ENCODE peak calls at places on chromosomes 6 and 20, in five cellular contexts. Q is prostate gland, N is GM12865, U is fibroblast of pulmonary artery, O is fibroblast of lung. Z is an unnamed sample.

GRCh38 chr6:161088676-161089328 is 97.2 kb downstream of the MAP3K4 start:
- DNase-seq in Q (no peak), N (no peak), U (peak), O (peak), Z (peak)

GRCh38 chr6:134097114-134097707 is 44.8 kb upstream of the SLC2A12 start:
- DNase-seq in Q (peak), N (peak), U (peak), O (peak), Z (peak)

GRCh38 chr20:50788045-50788867 is 6.6 kb upstream of the BCAS4 start:
- DNase-seq in Q (peak), N (no peak), U (peak), O (peak), Z (peak)

GRCh38 chr6:31272856-31273626 is 1.1 kb upstream of the HLA-C start:
- DNase-seq in Q (no peak), N (peak), U (no peak), O (no peak), Z (no peak)

GRCh38 chr6:12026833-12027232 is 14.7 kb downstream of the HIVEP1 start:
- DNase-seq in Q (no peak), N (no peak), U (no peak), O (no peak), Z (no peak)

GRCh38 chr20:60049601-60050000 is 91.4 kb downstream of the CDH26 start:
- DNase-seq in Q (no peak), N (no peak), U (no peak), O (no peak), Z (no peak)

GRCh38 chr6:169529931-169530761 is 171.7 kb downstream of the WDR27 start:
- DNase-seq in Q (peak), N (no peak), U (peak), O (peak), Z (peak)

GRCh38 chr6:147081210-147081609 is 123.0 kb upstream of the STXBP5 start:
- DNase-seq in Q (no peak), N (no peak), U (no peak), O (no peak), Z (no peak)

GRCh38 chr20:14197097-14197496 is 140.3 kb downstream of the FLRT3 start:
- DNase-seq in Q (no peak), N (no peak), U (peak), O (no peak), Z (peak)

GRCh38 chr6:144302701-144303351 is 17.7 kb downstream of the UTRN start:
- DNase-seq in Q (no peak), N (no peak), U (no peak), O (no peak), Z (peak)

GRCh38 chr6:18491303-18492090 is 104.3 kb downstream of the RNF144B start:
- DNase-seq in Q (peak), N (no peak), U (no peak), O (no peak), Z (no peak)

GRCh38 chr6:108453601-108454157 is 107.0 kb upstream of the FOXO3 start:
- DNase-seq in Q (no peak), N (peak), U (peak), O (peak), Z (peak)

GRCh38 chr20:41141153-41141815 is 3.9 kb downstream of the PLCG1 start:
- DNase-seq in Q (no peak), N (no peak), U (peak), O (peak), Z (peak)

GRCh38 chr6:99022039-99022609 is 74.4 kb upstream of the FBXL4 start:
- DNase-seq in Q (no peak), N (no peak), U (no peak), O (no peak), Z (no peak)

GRCh38 chr6:119535332-119535731 is 185.8 kb upstream of the MAN1A1 start:
- DNase-seq in Q (no peak), N (peak), U (no peak), O (no peak), Z (no peak)

GRCh38 chr20:57797401-57797800 is 87.6 kb upstream of the PMEPA1 start:
- DNase-seq in Q (no peak), N (no peak), U (no peak), O (no peak), Z (no peak)

GRCh38 chr6:99330159-99330558 is 19.3 kb downstream of the FAXC start:
- DNase-seq in Q (peak), N (peak), U (peak), O (peak), Z (peak)

GRCh38 chr20:3670945-3671344 is 7.7 kb upstream of the GFRA4 start:
- DNase-seq in Q (no peak), N (no peak), U (no peak), O (no peak), Z (no peak)

GRCh38 chr6:144252289-144252688 is 32.8 kb upstream of the UTRN start:
- DNase-seq in Q (no peak), N (no peak), U (peak), O (peak), Z (peak)

GRCh38 chr6:116767715-116768114 is 2.2 kb upstream of the FAM162B start:
- DNase-seq in Q (no peak), N (no peak), U (no peak), O (no peak), Z (no peak)

GRCh38 chr6:43308101-43308989 is at the start of gene CRIP3:
- DNase-seq in Q (peak), N (peak), U (peak), O (peak), Z (peak)

GRCh38 chr6:82704048-82704447 is 340.4 kb downstream of the TPBG start:
- DNase-seq in Q (no peak), N (no peak), U (no peak), O (no peak), Z (peak)

GRCh38 chr6:76043690-76044089 is 28.8 kb downstream of the IMPG1 start:
- DNase-seq in Q (no peak), N (no peak), U (no peak), O (no peak), Z (no peak)

GRCh38 chr6:26285143-26286134 is 79.6 kb upstream of the BTN3A2 start:
- DNase-seq in Q (peak), N (peak), U (peak), O (peak), Z (peak)
- TF ChIP-seq CTCF in Q (no peak), N (no peak), U (no peak), O (no peak), Z (no peak)

DNA sequence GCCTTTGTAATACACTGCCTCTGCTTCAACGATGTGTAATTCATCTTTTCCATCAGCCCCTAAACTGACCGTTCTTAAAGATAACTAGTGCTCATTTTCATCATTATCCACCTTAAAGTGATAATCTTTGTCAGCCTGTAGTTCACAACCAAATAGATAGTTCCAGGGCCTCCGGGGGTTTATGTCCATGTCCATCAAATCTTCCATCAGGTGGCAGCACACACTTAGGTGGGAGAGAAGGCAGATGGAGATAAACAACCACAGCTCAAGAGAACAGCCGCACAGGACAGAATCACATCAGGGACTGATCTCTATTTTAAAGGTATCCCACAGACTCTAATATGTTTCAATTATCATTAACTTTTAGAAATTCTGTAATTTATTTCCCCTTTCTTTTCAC is 90.9 kb downstream of the LMBRD1 start:
- DNase-seq in Q (no peak), N (no peak), U (no peak), O (no peak), Z (no peak)
- H3K4me3 ChIP-seq in Q (no peak), N (no peak), U (no peak), O (no peak), Z (no peak)

GRCh38 chr6:96626749-96627353 is 63.9 kb downstream of the FHL5 start:
- DNase-seq in Q (no peak), N (peak), U (peak), O (peak), Z (peak)
- TF ChIP-seq CTCF in Q (peak), N (peak), U (peak), O (no peak), Z (peak)

GRCh38 chr6:89161326-89162046 is 15.6 kb downstream of the PM20D2 start:
- DNase-seq in Q (no peak), N (no peak), U (no peak), O (peak), Z (peak)
- H3K4me3 ChIP-seq in Q (no peak), N (no peak), U (no peak), O (no peak), Z (no peak)

GRCh38 chr6:11011787-11012234 is 32.3 kb downstream of the ELOVL2 start:
- DNase-seq in Q (peak), N (peak), U (peak), O (no peak), Z (no peak)
- TF ChIP-seq CTCF in Q (no peak), N (no peak), U (no peak), O (no peak), Z (no peak)

DNA sequence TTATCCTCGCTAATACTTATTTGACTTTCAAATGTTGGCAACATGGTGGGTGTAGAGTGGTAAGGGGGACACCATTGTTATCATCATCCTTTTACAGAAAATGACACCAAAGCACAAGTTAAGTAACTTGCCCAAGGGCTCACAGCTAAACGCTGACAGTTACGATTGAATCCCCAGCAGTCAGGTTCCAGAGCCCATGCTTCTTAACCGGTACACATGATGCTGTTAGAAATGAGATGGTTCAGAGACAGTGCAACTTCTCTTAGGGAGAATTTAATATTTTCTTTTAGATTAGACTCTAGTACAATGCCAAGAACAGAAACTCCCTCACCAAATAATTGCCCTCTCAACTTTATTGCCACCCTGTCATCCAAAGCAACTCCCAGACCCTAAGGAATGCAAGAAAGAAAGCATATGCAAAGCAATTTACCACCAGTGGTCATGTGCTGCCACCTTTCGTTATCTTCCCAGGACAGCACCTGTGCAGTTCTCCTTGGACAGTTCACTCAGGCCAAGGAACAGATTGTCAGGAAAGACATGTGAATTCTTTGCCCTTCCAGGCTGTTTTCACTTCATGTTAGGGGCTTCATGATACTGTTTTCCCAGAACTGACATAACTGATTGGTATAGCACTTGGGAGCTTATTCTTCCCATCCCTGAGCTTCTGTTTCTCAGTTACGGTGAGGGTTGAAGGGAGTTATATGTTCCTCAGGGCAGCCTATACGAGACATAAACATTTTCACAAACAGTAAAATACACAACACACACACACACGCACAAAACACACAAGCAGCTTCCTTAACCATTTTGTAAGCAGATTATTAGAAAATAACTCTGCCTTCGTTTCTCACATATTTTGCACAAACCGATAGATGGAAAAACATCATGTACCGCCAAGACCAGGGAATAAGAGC is 5.1 kb downstream of the HLA-DMA start:
- DNase-seq in Q (peak), N (peak), U (peak), O (peak), Z (peak)
- H3K4me3 ChIP-seq in Q (no peak), N (no peak), U (no peak), O (no peak), Z (no peak)